ENCODE peak calls at places on chromosomes 5 and 9, in ten cellular contexts. G is transverse colon, Z is kidney epithelial cell, C is neural progenitor cell, E is pancreas, D is fibroblast of mammary gland, A is progenitor cell of endocrine pancreas, M is lung, H is mesothelial cell of epicardium, B is lower lobe of right lung. K is an unnamed sample.

GRCh38 chr9:100440071-100440470 is 13.1 kb downstream of the MSANTD3 start:
- DNase-seq in H (no peak), G (no peak), D (peak), Z (no peak), E (no peak), M (peak), A (no peak), C (no peak), B (no peak), K (peak)

GRCh38 chr5:141876628-141877477 is 1.4 kb downstream of the PCDH1 start:
- DNase-seq in Z (no peak), H (no peak), A (no peak), B (peak), G (peak), M (no peak), D (no peak), C (peak), E (peak), K (peak)

GRCh38 chr5:67409342-67409741 is 212.7 kb upstream of the CD180 start:
- DNase-seq in C (no peak), E (no peak), Z (no peak), D (no peak), G (no peak), M (no peak), A (no peak), B (no peak), H (no peak), K (no peak)

GRCh38 chr9:133135193-133135745 is 14.2 kb upstream of the RALGDS start:
- DNase-seq in D (peak), A (no peak), G (peak), E (peak), Z (peak), B (peak), C (no peak), H (no peak), M (no peak), K (no peak)

GRCh38 chr9:26077860-26078259 is 399.6 kb upstream of the TUSC1 start:
- DNase-seq in B (peak), M (no peak), Z (no peak), E (no peak), C (peak), A (no peak), H (no peak), G (no peak), D (no peak), K (no peak)

GRCh38 chr9:123406691-123407536 is 50.9 kb downstream of the CRB2 start:
- DNase-seq in E (no peak), Z (no peak), M (no peak), B (no peak), A (no peak), G (no peak), D (peak), C (peak), H (no peak), K (no peak)

GRCh38 chr5:2124434-2124833 is 241.7 kb upstream of the IRX4 start:
- DNase-seq in A (no peak), C (no peak), H (no peak), G (no peak), E (no peak), D (no peak), M (no peak), B (no peak), Z (no peak), K (no peak)

GRCh38 chr5:26700759-26701384 is 337.5 kb downstream of the CDH9 start:
- DNase-seq in G (no peak), M (no peak), C (peak), H (no peak), E (no peak), A (peak), B (no peak), Z (no peak), D (peak), K (peak)

GRCh38 chr9:136247947-136248637 is 2.5 kb upstream of the QSOX2 start:
- DNase-seq in A (no peak), Z (no peak), H (no peak), E (peak), G (no peak), C (peak), D (no peak), M (no peak), B (no peak), K (no peak)

GRCh38 chr9:115466784-115467183 is 348.8 kb upstream of the TNC start:
- DNase-seq in D (no peak), M (no peak), E (no peak), A (no peak), H (no peak), C (no peak), B (no peak), G (no peak), Z (no peak), K (no peak)

GRCh38 chr5:68381909-68382308 is 166.4 kb downstream of the PIK3R1 start:
- DNase-seq in B (no peak), A (no peak), G (no peak), E (no peak), D (no peak), M (no peak), C (no peak), Z (no peak), H (no peak), K (no peak)

GRCh38 chr5:170537451-170538095 is 33.8 kb downstream of the KCNIP1 start:
- DNase-seq in E (no peak), M (no peak), A (no peak), H (no peak), G (no peak), C (no peak), D (no peak), B (no peak), Z (no peak), K (no peak)

DNA sequence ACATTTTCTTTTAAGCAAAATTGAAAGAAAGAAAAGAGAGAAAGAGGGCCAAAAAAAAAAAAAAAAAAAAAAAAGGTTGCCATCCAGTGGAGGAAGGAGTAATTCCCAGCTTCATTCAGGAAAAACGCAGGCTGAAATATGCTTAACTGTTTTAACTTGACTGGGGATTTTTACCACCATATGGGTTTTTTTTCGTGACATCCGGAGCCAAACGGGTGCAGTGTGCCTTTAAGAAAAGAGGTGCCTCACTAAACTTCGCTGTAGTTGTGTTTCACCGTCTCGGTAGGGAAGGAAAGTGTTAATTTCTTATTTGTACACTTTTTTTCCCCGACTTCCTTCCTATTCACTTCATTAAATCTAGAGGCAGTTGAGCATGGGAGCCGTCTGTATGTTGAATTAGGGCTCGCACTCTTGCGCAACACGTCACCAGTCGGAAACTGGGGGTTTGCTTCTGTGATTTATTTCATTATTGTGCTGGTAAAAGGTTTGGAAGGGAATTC is 143.0 kb downstream of the SMARCA2 start:
- DNase-seq in A (no peak), C (peak), Z (peak), E (peak), B (peak), M (peak), G (peak), D (peak), H (no peak), K (no peak)
- TF ChIP-seq CTCF in A (peak), C (peak), Z (peak), E (no peak), B (no peak), M (no peak), G (no peak), D (no peak), H (no peak), K (no peak)

DNA sequence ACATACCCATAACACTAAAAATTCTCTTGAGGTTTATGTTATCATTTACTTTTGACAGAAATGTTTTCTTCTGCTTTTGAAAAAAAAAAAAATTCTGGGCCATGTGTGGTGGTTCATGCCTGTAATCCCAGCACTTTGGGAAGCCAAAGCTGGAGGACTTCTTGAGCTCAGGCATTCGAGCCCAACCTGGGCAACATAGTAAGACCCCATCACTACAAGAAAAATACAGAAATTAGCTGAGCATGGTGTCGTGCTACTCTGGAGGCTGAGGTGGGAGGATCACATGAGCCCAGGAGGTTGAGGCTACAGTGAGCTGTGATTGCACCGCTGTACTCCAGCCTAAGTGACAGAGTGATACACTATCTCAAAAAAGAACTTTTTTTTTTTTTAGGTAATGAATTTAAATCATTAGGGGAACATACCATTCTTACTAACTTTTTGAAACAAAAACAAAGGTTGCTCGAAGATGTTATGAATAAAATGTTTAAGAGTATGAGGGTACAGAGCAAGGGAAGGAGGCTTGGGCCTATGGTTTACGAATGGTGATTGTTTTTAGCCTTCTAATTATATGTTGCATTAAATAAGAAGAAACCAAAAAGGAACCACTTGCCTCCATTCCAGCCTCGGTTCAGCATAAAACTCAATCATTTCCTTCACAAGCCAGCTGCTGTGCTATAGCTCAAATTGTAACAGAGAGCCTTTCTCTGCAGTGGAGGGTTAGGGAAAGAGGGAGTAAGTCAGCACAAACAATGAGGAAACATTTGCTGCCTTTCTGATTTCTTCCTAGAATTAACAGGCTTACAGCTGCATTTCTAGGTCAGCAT is 148.6 kb upstream of the DMRT1 start:
- DNase-seq in B (no peak), C (no peak), Z (no peak), E (no peak), H (no peak), G (no peak), D (no peak), M (no peak), A (no peak), K (no peak)
- TF ChIP-seq CTCF in B (no peak), C (no peak), Z (no peak), E (no peak), H (no peak), G (no peak), D (no peak), M (no peak), A (no peak), K (no peak)

DNA sequence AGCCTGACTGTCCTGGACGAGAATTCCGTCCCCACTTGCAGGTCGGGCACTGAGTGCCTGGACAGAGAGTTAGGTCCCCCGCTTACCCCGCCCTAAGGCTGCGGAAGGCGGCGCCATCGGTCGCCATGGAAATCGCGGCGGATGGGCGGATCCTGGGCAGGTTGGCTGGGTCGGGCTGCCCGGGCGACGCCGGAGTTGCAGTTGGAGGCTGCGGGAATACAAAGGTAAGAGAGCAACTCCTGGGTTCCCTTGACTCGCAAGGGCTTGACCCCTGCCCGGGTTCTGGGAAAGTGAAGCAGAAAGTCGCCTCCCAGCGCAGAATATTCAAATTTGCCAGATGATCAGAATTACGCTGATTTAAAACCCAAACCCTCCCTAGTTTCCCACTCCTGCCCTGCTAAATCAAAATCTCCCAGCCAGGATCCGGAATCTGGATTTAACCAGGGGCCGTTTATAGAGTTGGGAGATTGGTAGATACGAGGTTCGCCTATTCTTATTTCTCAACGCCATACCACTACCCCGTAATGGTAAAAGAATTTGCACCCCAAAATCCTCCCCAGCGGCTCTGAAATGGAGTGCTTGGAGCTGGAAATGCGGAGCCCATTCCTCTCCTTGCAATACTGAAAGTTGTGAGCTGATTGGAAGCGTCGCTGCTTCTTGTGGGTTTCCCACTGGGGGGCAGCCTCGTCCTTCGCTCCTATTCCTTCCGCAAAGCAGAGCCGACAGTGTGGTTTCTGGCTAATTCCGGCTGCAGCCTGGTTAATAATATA is 156.4 kb upstream of the RASEF start:
- DNase-seq in A (peak), M (peak), G (peak), D (peak), B (peak), Z (peak), H (peak), C (peak), E (peak), K (peak)
- TF ChIP-seq CTCF in A (peak), M (peak), G (no peak), D (peak), B (peak), Z (peak), H (no peak), C (peak), E (peak), K (no peak)

GRCh38 chr9:101567725-101567993 is 27.1 kb downstream of the PPP3R2 start:
- DNase-seq in B (no peak), M (no peak), E (no peak), Z (no peak), D (no peak), A (no peak), G (no peak), C (no peak), H (no peak), K (no peak)

GRCh38 chr9:101569736-101570501 is 24.9 kb downstream of the PPP3R2 start:
- DNase-seq in A (no peak), M (no peak), Z (no peak), E (no peak), C (no peak), H (no peak), D (no peak), G (no peak), B (no peak), K (no peak)

GRCh38 chr9:101564252-101564651 is 30.5 kb downstream of the PPP3R2 start:
- DNase-seq in E (no peak), D (no peak), H (no peak), A (no peak), B (no peak), Z (no peak), G (no peak), M (no peak), C (no peak), K (no peak)

GRCh38 chr9:101571114-101571513 is 23.7 kb downstream of the PPP3R2 start:
- DNase-seq in B (no peak), Z (no peak), D (no peak), G (no peak), A (no peak), E (no peak), H (no peak), M (no peak), C (no peak), K (no peak)

DNA sequence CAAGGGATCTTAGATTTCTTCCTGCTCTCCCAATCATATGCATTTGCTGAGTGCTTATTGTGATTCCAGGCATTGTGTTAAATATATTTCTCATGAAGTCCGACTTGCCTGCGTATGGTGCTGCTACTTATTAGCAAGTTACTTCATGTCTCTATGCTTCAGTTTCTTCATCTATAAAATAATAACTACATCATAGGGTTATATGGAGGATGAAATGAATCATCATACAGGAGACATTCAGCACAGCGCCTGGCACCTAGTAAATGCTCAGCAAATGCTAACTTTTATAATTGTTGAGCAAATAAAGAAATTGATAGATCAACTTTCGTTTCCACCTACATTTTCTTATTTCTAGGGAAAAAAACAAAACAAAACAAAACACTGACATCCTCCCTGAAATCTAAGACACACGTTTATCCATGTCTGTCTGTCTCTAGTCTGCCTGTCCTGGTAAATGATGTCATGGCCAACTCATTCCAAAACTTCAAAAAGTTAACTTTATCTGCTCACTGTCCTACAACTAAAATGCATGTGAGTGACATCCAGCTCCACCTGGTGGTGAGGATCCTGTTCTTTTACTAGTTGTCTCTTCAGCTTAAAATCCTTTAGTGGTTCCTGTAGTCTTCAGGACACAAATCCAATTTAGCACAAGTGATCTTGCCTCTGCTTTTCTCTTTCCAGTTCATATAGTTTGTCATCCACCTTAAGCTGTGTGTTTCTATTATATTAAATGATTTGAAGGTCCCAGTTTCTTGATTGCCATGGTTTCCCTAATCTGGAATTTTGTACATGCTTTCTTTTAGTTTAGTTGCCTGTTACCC is 27.7 kb downstream of the PPP3R2 start:
- DNase-seq in D (peak), B (no peak), A (no peak), E (no peak), Z (no peak), C (peak), H (no peak), G (no peak), M (no peak), K (peak)
- TF ChIP-seq CTCF in D (peak), B (peak), A (peak), E (no peak), Z (peak), C (peak), H (peak), G (peak), M (no peak), K (peak)